ENCODE peak calls at places on chromosome 22, in five cellular contexts. Y is T follicular helper cell; C is D341Med; K is amniotic stem cell; D is stimulated activated naive B cell treated with anti-CD40 and anti-IgM and Interleukin-4, amounts not matched to agents 10 μg/mL and 1 μg/mL and 100 μg/mL, for 72 hours. U is an unnamed sample.

GRCh38 chr22:42920101-42920820 is 63.2 kb upstream of the ARFGAP3 start:
- DNase-seq in Y (no peak), C (no peak), K (no peak), D (no peak), U (no peak)

GRCh38 chr22:46777609-46777970 is 15.1 kb downstream of the TBC1D22A start:
- DNase-seq in Y (no peak), C (peak), K (no peak), D (peak), U (no peak)

GRCh38 chr22:28425211-28425610 is 254.4 kb downstream of the TTC28 start:
- DNase-seq in Y (no peak), C (no peak), K (no peak), D (no peak), U (no peak)

GRCh38 chr22:44683237-44683636 is 18.8 kb upstream of the PRR5 start:
- DNase-seq in Y (no peak), C (no peak), K (no peak), D (peak), U (no peak)

GRCh38 chr22:45127866-45128265 is 35.9 kb upstream of the NUP50 start:
- DNase-seq in Y (no peak), C (no peak), K (no peak), D (no peak), U (no peak)

GRCh38 chr22:37032535-37033460 is 13.3 kb downstream of the MPST start:
- DNase-seq in Y (no peak), C (no peak), K (no peak), D (no peak), U (no peak)

GRCh38 chr22:22513619-22514018 is 5.1 kb upstream of the ZNF280B start:
- DNase-seq in Y (no peak), C (no peak), K (no peak), D (no peak), U (no peak)

GRCh38 chr22:25008666-25009065 is 56.1 kb downstream of the KIAA1671 start:
- DNase-seq in Y (no peak), C (no peak), K (no peak), D (no peak), U (no peak)

GRCh38 chr22:48278620-48279464 is 1516.4 kb downstream of the TBC1D22A start:
- DNase-seq in Y (no peak), C (no peak), K (no peak), D (no peak), U (no peak)

GRCh38 chr22:47035443-47035881 is 273.0 kb downstream of the TBC1D22A start:
- DNase-seq in Y (no peak), C (no peak), K (no peak), D (no peak), U (no peak)

GRCh38 chr22:44957267-44957905 is 52.4 kb downstream of the PHF21B start:
- DNase-seq in Y (no peak), C (no peak), K (no peak), D (no peak), U (no peak)

GRCh38 chr22:27754888-27755480 is 46.6 kb downstream of the MN1 start:
- DNase-seq in Y (no peak), C (no peak), K (no peak), D (no peak), U (no peak)

GRCh38 chr22:20268350-20269012 is 363 bp upstream of the RTN4R start:
- DNase-seq in Y (peak), C (peak), K (peak), D (peak), U (peak)

U was measured in WERI-Rb-1.